ENCODE peak calls at places on chromosomes 2 and 18, in eight cellular contexts. I is KG1; H is activated CD4-positive, alpha-beta T cell treated with anti-CD3 and anti-CD28 coated beads, Interleukin-2, amount 50 U/mL, for 24 hours; J is NCI-H2029 treated with DMSO at 0.1 percent for 48 hours; X is NCI-H774; Z is stomach; R is activated naive CD8-positive, alpha-beta T cell treated with anti-CD3 and anti-CD28 coated beads, Interleukin-2, amount 10 ng/mL, durations not matched to agents 7 days and 5 days; P is COLO829. W is an unnamed sample.

GRCh38 chr2:238904177-238904576 is 56.3 kb downstream of the TWIST2 start:
- DNase-seq in I (no peak), H (no peak), J (no peak), X (no peak), Z (no peak), R (no peak), P (no peak), W (no peak)

GRCh38 chr18:1578505-1578904 is 673.8 kb downstream of the ADCYAP1 start:
- DNase-seq in I (peak; percentile 51), H (no peak), J (no peak), X (no peak), Z (no peak), R (no peak), P (no peak), W (no peak)

GRCh38 chr2:241563981-241564595 is 5.5 kb downstream of the BOK start:
- DNase-seq in I (no peak), H (no peak), J (no peak), X (no peak), Z (no peak), R (no peak), P (no peak), W (no peak)

GRCh38 chr18:39198376-39198775 is 1632.8 kb upstream of the CELF4 start:
- DNase-seq in I (no peak), H (no peak), J (no peak), X (no peak), Z (no peak), R (no peak), P (no peak), W (peak; percentile 26)

GRCh38 chr2:233328922-233329321 is 21.3 kb downstream of the SAG start:
- DNase-seq in I (no peak), H (no peak), J (no peak), X (no peak), Z (no peak), R (no peak), P (no peak), W (no peak)

GRCh38 chr2:39243469-39244123 is at the start of gene CDKL4:
- DNase-seq in I (no peak), H (no peak), J (no peak), X (no peak), Z (no peak), R (peak; percentile 65), P (no peak), W (no peak)

GRCh38 chr2:121502781-121503180 is 27.9 kb upstream of the RNU4ATAC start:
- DNase-seq in I (no peak), H (no peak), J (no peak), X (no peak), Z (no peak), R (no peak), P (no peak), W (no peak)

GRCh38 chr2:174683392-174683759 is 80.9 kb downstream of the CHRNA1 start:
- DNase-seq in I (peak; percentile 77), H (no peak), J (no peak), X (no peak), Z (no peak), R (no peak), P (no peak), W (peak; percentile 28)

GRCh38 chr2:231680992-231681852 is 27.1 kb upstream of the PTMA start:
- DNase-seq in I (no peak), H (no peak), J (no peak), X (peak; percentile 77), Z (peak; percentile 84), R (no peak), P (peak; percentile 63), W (no peak)

GRCh38 chr2:70685771-70686171 is 82.2 kb downstream of the ADD2 start:
- DNase-seq in I (no peak), H (no peak), J (no peak), X (no peak), Z (peak; percentile 11), R (no peak), P (no peak), W (no peak)

GRCh38 chr18:23377669-23378469 is 75.2 kb upstream of the RIOK3 start:
- DNase-seq in I (no peak), H (peak; percentile 3), J (no peak), X (no peak), Z (no peak), R (no peak), P (peak; percentile 64), W (peak; percentile 79)

GRCh38 chr2:26300234-26300641 is 45.7 kb upstream of the SELENOI start:
- DNase-seq in I (no peak), H (peak; percentile 4), J (no peak), X (no peak), Z (peak; percentile 60), R (no peak), P (peak; percentile 25), W (no peak)

GRCh38 chr18:54734059-54734458 is 94.2 kb upstream of the RAB27B start:
- DNase-seq in I (no peak), H (no peak), J (no peak), X (no peak), Z (no peak), R (no peak), P (peak; percentile 13), W (peak; percentile 85)

GRCh38 chr18:31100598-31101147 is 1.5 kb downstream of the DSC2 start:
- DNase-seq in I (no peak), H (no peak), J (no peak), X (no peak), Z (no peak), R (no peak), P (no peak), W (no peak)

GRCh38 chr2:163306647-163307046 is 429.2 kb downstream of the FIGN start:
- DNase-seq in I (no peak), H (no peak), J (no peak), X (no peak), Z (no peak), R (no peak), P (no peak), W (no peak)

GRCh38 chr2:172050506-172051125 is 34.7 kb upstream of the DLX1 start:
- DNase-seq in I (no peak), H (no peak), J (no peak), X (no peak), Z (no peak), R (no peak), P (no peak), W (no peak)

GRCh38 chr2:188079176-188079575 is 212.5 kb upstream of the GULP1 start:
- DNase-seq in I (no peak), H (no peak), J (no peak), X (no peak), Z (no peak), R (no peak), P (no peak), W (peak; percentile 86)

GRCh38 chr18:72544092-72544886 is at the start of gene CBLN2:
- DNase-seq in I (no peak), H (no peak), J (no peak), X (peak; percentile 84), Z (no peak), R (peak; percentile 66), P (peak; percentile 56), W (peak; percentile 53)

GRCh38 chr2:97754690-97755346 is 41.4 kb downstream of the ZAP70 start:
- DNase-seq in I (no peak), H (no peak), J (no peak), X (no peak), Z (no peak), R (no peak), P (peak; percentile 6), W (no peak)

GRCh38 chr18:55546873-55547704 is 40.9 kb downstream of the TCF4 start:
- DNase-seq in I (no peak), H (no peak), J (no peak), X (no peak), Z (no peak), R (no peak), P (no peak), W (peak; percentile 86)

GRCh38 chr2:143034292-143035074 is 94.7 kb upstream of the ARHGAP15 start:
- DNase-seq in I (peak; percentile 77), H (peak; percentile 61), J (peak; percentile 88), X (peak; percentile 63), Z (peak; percentile 48), R (no peak), P (peak; percentile 64), W (peak; percentile 67)

GRCh38 chr2:228180126-228181097 is 1.1 kb downstream of the SPHKAP start:
- DNase-seq in I (no peak), H (no peak), J (no peak), X (no peak), Z (no peak), R (no peak), P (no peak), W (no peak)

GRCh38 chr2:179427065-179427464 is 162.4 kb upstream of the SESTD1 start:
- DNase-seq in I (no peak), H (no peak), J (no peak), X (no peak), Z (no peak), R (no peak), P (no peak), W (no peak)

GRCh38 chr2:98445167-98445522 is 487 bp downstream of the INPP4A start:
- DNase-seq in I (no peak), H (no peak), J (no peak), X (no peak), Z (no peak), R (no peak), P (no peak), W (no peak)

GRCh38 chr18:1665064-1665463 is 760.4 kb downstream of the ADCYAP1 start:
- DNase-seq in I (no peak), H (no peak), J (no peak), X (no peak), Z (no peak), R (no peak), P (no peak), W (no peak)

GRCh38 chr2:241935314-241935713 is 65.8 kb downstream of the RTP5 start:
- DNase-seq in I (no peak), H (no peak), J (no peak), X (no peak), Z (no peak), R (no peak), P (peak; percentile 60), W (no peak)

GRCh38 chr2:60858897-60859311 is 22.5 kb upstream of the REL start:
- DNase-seq in I (no peak), H (no peak), J (no peak), X (no peak), Z (no peak), R (no peak), P (no peak), W (no peak)

GRCh38 chr2:63767307-63767706 is 74.4 kb upstream of the UGP2 start:
- DNase-seq in I (no peak), H (no peak), J (no peak), X (no peak), Z (no peak), R (no peak), P (no peak), W (no peak)

GRCh38 chr2:9769171-9770005 is 73.9 kb upstream of the TAF1B start:
- DNase-seq in I (no peak), H (no peak), J (no peak), X (peak; percentile 37), Z (no peak), R (no peak), P (no peak), W (no peak)

GRCh38 chr2:172084734-172085459 is 410 bp upstream of the DLX1 start:
- DNase-seq in I (peak; percentile 67), H (peak; percentile 46), J (peak; percentile 56), X (peak; percentile 94), Z (peak; percentile 69), R (peak; percentile 74), P (peak; percentile 89), W (peak; percentile 86)

GRCh38 chr2:159904127-159904564 is 106.1 kb upstream of the CD302 start:
- DNase-seq in I (no peak), H (no peak), J (no peak), X (no peak), Z (no peak), R (peak; percentile 79), P (no peak), W (no peak)

GRCh38 chr2:86037141-86037794 is 68.4 kb downstream of the POLR1A start:
- DNase-seq in I (no peak), H (no peak), J (peak; percentile 39), X (no peak), Z (peak; percentile 49), R (peak; percentile 43), P (peak; percentile 7), W (peak; percentile 64)